ENCODE peak calls at places on chromosomes 7 and 10, in six cellular contexts. One of them, this sample, is unnamed.

GRCh38 chr10:88980836-88981235 is 9.8 kb upstream of the FAS start:
- DNase-seq in left kidney: no peak
- DNase-seq in A172: no peak
- DNase-seq in activated T-cell treated with anti-CD3 and anti-CD28 coated beads, Interleukin-2, amount 50 U/mL, for 4 hours: no peak
- DNase-seq in iPS DF 19.7: no peak
- DNase-seq in amniotic stem cell: no peak
- DNase-seq in this sample: no peak

GRCh38 chr7:85659364-85659763 is 472.5 kb upstream of the SEMA3D start:
- DNase-seq in activated T-cell treated with anti-CD3 and anti-CD28 coated beads, Interleukin-2, amount 50 U/mL, for 4 hours: no peak
- DNase-seq in iPS DF 19.7: no peak
- DNase-seq in amniotic stem cell: no peak
- DNase-seq in A172: no peak
- DNase-seq in left kidney: no peak
- DNase-seq in this sample: no peak

GRCh38 chr10:126948355-126949160 is 43.3 kb downstream of the DOCK1 start:
- DNase-seq in left kidney: no peak
- DNase-seq in activated T-cell treated with anti-CD3 and anti-CD28 coated beads, Interleukin-2, amount 50 U/mL, for 4 hours: no peak
- DNase-seq in amniotic stem cell: no peak
- DNase-seq in A172: no peak
- DNase-seq in iPS DF 19.7: no peak
- DNase-seq in this sample: no peak

GRCh38 chr10:125802131-125802530 is 20.9 kb downstream of the UROS start:
- DNase-seq in amniotic stem cell: no peak
- DNase-seq in left kidney: no peak
- DNase-seq in A172: no peak
- DNase-seq in iPS DF 19.7: no peak
- DNase-seq in activated T-cell treated with anti-CD3 and anti-CD28 coated beads, Interleukin-2, amount 50 U/mL, for 4 hours: no peak
- DNase-seq in this sample: no peak

GRCh38 chr7:81333004-81333403 is 414.2 kb upstream of the SEMA3C start:
- DNase-seq in left kidney: no peak
- DNase-seq in activated T-cell treated with anti-CD3 and anti-CD28 coated beads, Interleukin-2, amount 50 U/mL, for 4 hours: no peak
- DNase-seq in amniotic stem cell: no peak
- DNase-seq in iPS DF 19.7: no peak
- DNase-seq in A172: peak
- DNase-seq in this sample: no peak

GRCh38 chr7:5408777-5409176 is 14.9 kb downstream of the TNRC18 start:
- DNase-seq in amniotic stem cell: no peak
- DNase-seq in A172: no peak
- DNase-seq in activated T-cell treated with anti-CD3 and anti-CD28 coated beads, Interleukin-2, amount 50 U/mL, for 4 hours: no peak
- DNase-seq in left kidney: no peak
- DNase-seq in iPS DF 19.7: no peak
- DNase-seq in this sample: no peak

GRCh38 chr10:79059859-79060379 is 8.8 kb upstream of the ZMIZ1 start:
- DNase-seq in iPS DF 19.7: no peak
- DNase-seq in A172: no peak
- DNase-seq in left kidney: no peak
- DNase-seq in activated T-cell treated with anti-CD3 and anti-CD28 coated beads, Interleukin-2, amount 50 U/mL, for 4 hours: no peak
- DNase-seq in amniotic stem cell: no peak
- DNase-seq in this sample: no peak

GRCh38 chr7:74312418-74313021 is 23.3 kb downstream of the CLIP2 start:
- DNase-seq in activated T-cell treated with anti-CD3 and anti-CD28 coated beads, Interleukin-2, amount 50 U/mL, for 4 hours: no peak
- DNase-seq in amniotic stem cell: no peak
- DNase-seq in A172: peak
- DNase-seq in left kidney: peak
- DNase-seq in iPS DF 19.7: no peak
- DNase-seq in this sample: no peak

GRCh38 chr7:123432601-123433000 is 101.8 kb downstream of the IQUB start:
- DNase-seq in amniotic stem cell: no peak
- DNase-seq in A172: no peak
- DNase-seq in left kidney: no peak
- DNase-seq in iPS DF 19.7: no peak
- DNase-seq in activated T-cell treated with anti-CD3 and anti-CD28 coated beads, Interleukin-2, amount 50 U/mL, for 4 hours: no peak
- DNase-seq in this sample: no peak

GRCh38 chr7:122448893-122449589 is 144.5 kb upstream of the FEZF1 start:
- DNase-seq in activated T-cell treated with anti-CD3 and anti-CD28 coated beads, Interleukin-2, amount 50 U/mL, for 4 hours: no peak
- DNase-seq in amniotic stem cell: no peak
- DNase-seq in left kidney: no peak
- DNase-seq in iPS DF 19.7: no peak
- DNase-seq in A172: no peak
- DNase-seq in this sample: no peak

GRCh38 chr10:73797324-73798025 is 12.1 kb downstream of the ZSWIM8 start:
- DNase-seq in iPS DF 19.7: no peak
- DNase-seq in amniotic stem cell: no peak
- DNase-seq in left kidney: no peak
- DNase-seq in A172: no peak
- DNase-seq in activated T-cell treated with anti-CD3 and anti-CD28 coated beads, Interleukin-2, amount 50 U/mL, for 4 hours: no peak
- DNase-seq in this sample: no peak

GRCh38 chr7:116145245-116145852 is 65.0 kb upstream of the TES start:
- DNase-seq in A172: no peak
- DNase-seq in left kidney: no peak
- DNase-seq in iPS DF 19.7: no peak
- DNase-seq in amniotic stem cell: no peak
- DNase-seq in activated T-cell treated with anti-CD3 and anti-CD28 coated beads, Interleukin-2, amount 50 U/mL, for 4 hours: no peak
- DNase-seq in this sample: no peak

GRCh38 chr10:110495731-110496552 is 1.8 kb upstream of the DUSP5 start:
- DNase-seq in iPS DF 19.7: no peak
- DNase-seq in amniotic stem cell: peak
- DNase-seq in A172: peak
- DNase-seq in left kidney: peak
- DNase-seq in activated T-cell treated with anti-CD3 and anti-CD28 coated beads, Interleukin-2, amount 50 U/mL, for 4 hours: peak
- DNase-seq in this sample: no peak

GRCh38 chr10:11373626-11374310 is 237.7 kb downstream of the USP6NL start:
- DNase-seq in activated T-cell treated with anti-CD3 and anti-CD28 coated beads, Interleukin-2, amount 50 U/mL, for 4 hours: no peak
- DNase-seq in amniotic stem cell: no peak
- DNase-seq in A172: peak
- DNase-seq in iPS DF 19.7: no peak
- DNase-seq in left kidney: peak
- DNase-seq in this sample: no peak

This sample was measured in AG09319.